ENCODE peak calls at places on chromosomes 5 and 9, in eight cellular contexts. B, P, U, K, G, Y, X and R are unnamed samples.

GRCh38 chr9:81113408-81114124 is 575.8 kb downstream of the TLE1 start:
- DNase-seq in B (no peak), P (no peak), U (no peak), K (no peak), G (no peak), Y (no peak), X (no peak), R (no peak)

GRCh38 chr9:136614967-136615623 is 47.6 kb upstream of the EGFL7 start:
- DNase-seq in B (no peak), P (no peak), U (no peak), K (no peak), G (peak), Y (no peak), X (peak), R (no peak)

GRCh38 chr5:42274913-42275312 is 148.3 kb upstream of the GHR start:
- DNase-seq in B (no peak), P (no peak), U (no peak), K (no peak), G (no peak), Y (no peak), X (no peak), R (no peak)

GRCh38 chr9:78654324-78654723 is 357.4 kb downstream of the PSAT1 start:
- DNase-seq in B (no peak), P (no peak), U (no peak), K (no peak), G (no peak), Y (no peak), X (no peak), R (no peak)

GRCh38 chr5:181221792-181222629 is 1.1 kb upstream of the TRIM41 start:
- DNase-seq in B (peak), P (peak), U (peak), K (peak), G (peak), Y (peak), X (peak), R (peak)

GRCh38 chr5:6543346-6543730 is 89.5 kb downstream of the NSUN2 start:
- DNase-seq in B (no peak), P (no peak), U (no peak), K (no peak), G (no peak), Y (no peak), X (no peak), R (no peak)

GRCh38 chr5:10724799-10725507 is 36.1 kb downstream of the DAP start:
- DNase-seq in B (peak), P (peak), U (peak), K (peak), G (peak), Y (peak), X (no peak), R (no peak)

GRCh38 chr9:2181794-2182193 is 166.6 kb downstream of the SMARCA2 start:
- DNase-seq in B (no peak), P (peak), U (peak), K (peak), G (no peak), Y (no peak), X (peak), R (no peak)

GRCh38 chr5:38258319-38259061 is at the start of gene EGFLAM:
- DNase-seq in B (peak), P (peak), U (no peak), K (peak), G (peak), Y (peak), X (peak), R (no peak)

GRCh38 chr5:14513266-14513665 is 68.3 kb upstream of the OTULINL start:
- DNase-seq in B (no peak), P (no peak), U (no peak), K (no peak), G (no peak), Y (no peak), X (peak), R (no peak)

GRCh38 chr9:92964981-92965758 is 17.8 kb downstream of the FGD3 start:
- DNase-seq in B (no peak), P (no peak), U (no peak), K (no peak), G (no peak), Y (no peak), X (no peak), R (peak)

GRCh38 chr9:96078866-96079505 is 203.5 kb downstream of the ERCC6L2 start:
- DNase-seq in B (no peak), P (peak), U (no peak), K (no peak), G (no peak), Y (no peak), X (peak), R (no peak)
- TF ChIP-seq CTCF in B (no peak), P (no peak), U (no peak), K (peak), G (no peak), Y (peak), X (peak), R (no peak)

GRCh38 chr5:171845857-171846785 is 60.5 kb downstream of the SMIM23 start:
- DNase-seq in B (peak), P (peak), U (peak), K (peak), G (no peak), Y (no peak), X (peak), R (no peak)
- TF ChIP-seq CTCF in B (peak), P (peak), U (peak), K (no peak), G (no peak), Y (no peak), X (peak), R (no peak)

DNA sequence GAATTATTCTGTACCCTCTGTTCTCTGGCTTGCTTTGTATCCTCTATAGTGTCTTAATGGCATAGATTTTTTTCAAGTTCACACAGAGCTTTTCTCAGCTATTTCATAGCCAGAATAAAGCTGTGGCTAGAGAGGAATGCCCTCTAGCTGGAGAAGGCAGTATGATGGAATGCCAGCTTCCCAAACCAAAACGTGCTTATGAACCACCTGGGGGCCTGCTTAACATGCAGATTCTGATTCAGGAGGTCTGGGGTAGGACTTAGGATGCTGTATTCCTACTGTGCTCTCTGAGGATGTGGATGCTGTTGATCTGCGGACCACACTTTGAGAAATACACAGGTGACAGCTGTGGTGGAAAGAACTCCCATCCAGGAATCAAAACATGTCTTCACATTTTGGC is 49.9 kb upstream of the DPYSL3 start:
- DNase-seq in B (no peak), P (no peak), U (peak), K (no peak), G (no peak), Y (no peak), X (peak), R (no peak)
- TF ChIP-seq CTCF in B (no peak), P (no peak), U (peak), K (no peak), G (no peak), Y (no peak), X (peak), R (no peak)

GRCh38 chr5:94832685-94833084 is 214.2 kb downstream of the SLF1 start:
- DNase-seq in B (no peak), P (no peak), U (no peak), K (no peak), G (no peak), Y (no peak), X (no peak), R (no peak)

GRCh38 chr5:94830520-94830919 is 212.1 kb downstream of the SLF1 start:
- DNase-seq in B (no peak), P (peak), U (peak), K (no peak), G (no peak), Y (no peak), X (peak), R (no peak)
- TF ChIP-seq CTCF in B (peak), P (peak), U (peak), K (no peak), G (no peak), Y (peak), X (peak), R (peak)

DNA sequence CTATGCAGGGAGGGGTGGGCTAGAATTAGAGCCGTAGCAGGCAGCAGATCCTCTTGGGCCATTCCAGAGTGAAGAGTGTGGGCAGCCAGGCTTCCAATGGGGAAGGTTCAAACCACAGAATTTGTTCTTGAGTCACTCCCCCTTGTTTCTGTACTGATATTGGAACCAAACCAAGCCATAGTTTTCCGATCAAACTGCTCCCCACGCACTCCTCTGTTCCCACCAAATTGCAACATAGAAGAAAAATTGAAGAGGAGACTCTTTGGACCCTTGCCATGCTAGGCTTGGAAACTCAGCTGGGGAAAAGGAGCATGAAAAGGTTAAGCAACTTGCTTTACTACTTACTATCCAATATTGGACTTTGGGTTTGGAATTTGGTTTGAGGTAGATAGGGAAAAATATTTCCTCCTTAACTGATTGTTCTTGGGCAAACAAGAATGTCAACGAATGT is 165.8 kb upstream of the NR3C1 start:
- DNase-seq in B (no peak), P (peak), U (peak), K (no peak), G (no peak), Y (no peak), X (no peak), R (no peak)
- TF ChIP-seq CTCF in B (no peak), P (no peak), U (no peak), K (no peak), G (no peak), Y (no peak), X (no peak), R (no peak)

GRCh38 chr9:33465096-33465495 is 8.6 kb downstream of the NOL6 start:
- DNase-seq in B (no peak), P (no peak), U (no peak), K (no peak), G (no peak), Y (no peak), X (no peak), R (no peak)

GRCh38 chr9:33468215-33468730 is 5.5 kb downstream of the NOL6 start:
- DNase-seq in B (no peak), P (no peak), U (no peak), K (no peak), G (no peak), Y (no peak), X (no peak), R (no peak)

GRCh38 chr9:33467526-33467925 is 6.2 kb downstream of the NOL6 start:
- DNase-seq in B (no peak), P (no peak), U (no peak), K (no peak), G (no peak), Y (no peak), X (no peak), R (no peak)

GRCh38 chr9:33465596-33466564 is 7.8 kb downstream of the NOL6 start:
- DNase-seq in B (no peak), P (no peak), U (no peak), K (no peak), G (no peak), Y (peak), X (no peak), R (no peak)

GRCh38 chr9:33466565-33467495 is 6.9 kb downstream of the NOL6 start:
- DNase-seq in B (peak), P (peak), U (peak), K (peak), G (peak), Y (peak), X (peak), R (no peak)
- TF ChIP-seq CTCF in B (peak), P (peak), U (peak), K (peak), G (peak), Y (peak), X (peak), R (peak)

GRCh38 chr5:161535762-161536161 is 10.8 kb downstream of the GABRB2 start:
- DNase-seq in B (no peak), P (no peak), U (no peak), K (no peak), G (no peak), Y (no peak), X (peak), R (no peak)
- TF ChIP-seq CTCF in B (no peak), P (no peak), U (no peak), K (peak), G (no peak), Y (peak), X (peak), R (no peak)

DNA sequence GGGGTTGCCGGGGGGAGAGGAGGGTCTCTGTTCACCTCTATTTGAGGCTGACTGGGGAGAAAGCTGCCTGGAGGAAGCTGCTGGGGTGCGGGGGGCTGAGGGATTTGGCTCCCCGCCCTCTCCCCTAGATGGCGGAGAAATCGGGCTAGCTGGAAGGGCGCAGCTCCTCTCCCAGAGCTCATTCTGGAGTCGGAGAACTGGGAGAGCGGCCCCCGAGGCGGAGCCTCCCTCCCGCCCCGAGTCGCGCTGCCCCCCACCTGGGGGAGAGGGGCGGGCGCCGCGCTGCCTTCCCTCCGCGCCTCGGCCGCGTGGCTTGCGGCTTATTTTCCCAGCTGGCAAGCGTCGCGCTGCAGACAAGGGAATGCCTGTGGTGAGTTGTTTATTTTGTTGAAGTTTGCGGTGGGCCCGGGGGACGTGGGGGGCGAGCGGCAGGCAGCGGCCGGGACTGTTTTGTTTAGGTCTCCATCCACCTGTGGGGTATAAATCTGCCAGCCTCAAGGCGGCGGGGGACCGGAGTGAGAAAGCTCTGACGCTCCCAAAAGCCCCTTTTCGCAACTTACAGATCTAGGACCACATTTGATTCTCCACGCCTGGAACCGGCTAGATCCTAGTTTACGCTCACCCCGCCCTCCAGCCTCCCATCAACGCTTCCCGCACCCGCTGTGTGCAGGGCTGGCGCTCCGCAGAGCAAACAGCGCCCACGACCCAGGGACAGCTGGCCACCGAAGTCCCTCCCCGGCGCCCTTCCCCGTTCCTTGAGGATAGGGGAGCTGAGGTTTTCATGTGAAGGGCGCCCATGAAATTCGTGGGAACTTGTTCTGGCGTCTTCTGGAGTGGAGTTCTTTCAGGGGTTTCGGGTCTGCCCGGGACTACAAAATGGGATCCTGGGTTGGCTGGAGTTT is 4.0 kb upstream of the RGMB start:
- DNase-seq in B (peak), P (peak), U (peak), K (peak), G (peak), Y (peak), X (peak), R (no peak)
- TF ChIP-seq CTCF in B (peak), P (peak), U (peak), K (peak), G (peak), Y (no peak), X (no peak), R (peak)